ENCODE peak calls at places on chromosomes 16 and 17, in ten cellular contexts. X is A549, W is Caco-2, K is AG10803, A is epithelial cell of proximal tubule, C is body of pancreas, P is endodermal cell, J is neural progenitor cell, H is uterus, G is fibroblast of mammary gland. E is an unnamed sample.

GRCh38 chr16:55915116-55915827 is 40.1 kb upstream of the CES5A start:
- DNase-seq in X (no peak), W (no peak), K (no peak), A (no peak), C (no peak), P (no peak), J (peak), H (no peak), G (no peak), E (no peak)

GRCh38 chr17:49454050-49454449 is 39.4 kb upstream of the PHB1 start:
- DNase-seq in X (peak), W (no peak), K (peak), A (no peak), C (peak), P (no peak), J (peak), H (no peak), G (no peak), E (no peak)

GRCh38 chr16:85556456-85557082 is 56.6 kb upstream of the GSE1 start:
- DNase-seq in X (peak), W (peak), K (no peak), A (no peak), C (peak), P (peak), J (peak), H (peak), G (no peak), E (peak)

GRCh38 chr17:79077587-79077986 is 3.0 kb downstream of the ENGASE start:
- DNase-seq in X (no peak), W (no peak), K (no peak), A (no peak), C (no peak), P (peak), J (no peak), H (no peak), G (no peak), E (no peak)

GRCh38 chr17:79214940-79215604 is 140.4 kb downstream of the ENGASE start:
- DNase-seq in X (no peak), W (no peak), K (no peak), A (no peak), C (no peak), P (peak), J (no peak), H (no peak), G (no peak), E (no peak)

GRCh38 chr17:17043668-17044226 is 1.5 kb downstream of the MPRIP start:
- DNase-seq in X (peak), W (no peak), K (no peak), A (no peak), C (peak), P (peak), J (peak), H (no peak), G (peak), E (no peak)

GRCh38 chr17:64385187-64386083 is 5.2 kb downstream of the PECAM1 start:
- DNase-seq in X (peak), W (no peak), K (peak), A (peak), C (peak), P (no peak), J (no peak), H (peak), G (peak), E (no peak)

GRCh38 chr17:1398900-1399299 is 1.1 kb downstream of the YWHAE start:
- DNase-seq in X (peak), W (no peak), K (peak), A (no peak), C (peak), P (no peak), J (peak), H (no peak), G (peak), E (peak)

GRCh38 chr17:19728114-19728495 is 11.7 kb upstream of the SLC47A2 start:
- DNase-seq in X (peak), W (no peak), K (peak), A (no peak), C (peak), P (peak), J (no peak), H (peak), G (peak), E (no peak)

GRCh38 chr16:67517661-67518423 is 10.8 kb upstream of the RIPOR1 start:
- DNase-seq in X (no peak), W (no peak), K (no peak), A (no peak), C (no peak), P (no peak), J (no peak), H (no peak), G (no peak), E (no peak)

GRCh38 chr16:29988346-29989075 is 6.9 kb downstream of the HIRIP3 start:
- DNase-seq in X (no peak), W (no peak), K (no peak), A (no peak), C (no peak), P (no peak), J (no peak), H (no peak), G (no peak), E (no peak)

GRCh38 chr17:8173056-8173870 is 2.9 kb downstream of the TMEM107 start:
- DNase-seq in X (peak), W (peak), K (peak), A (peak), C (peak), P (peak), J (peak), H (peak), G (peak), E (peak)

GRCh38 chr17:79658811-79659207 is 48.0 kb upstream of the RBFOX3 start:
- DNase-seq in X (peak), W (peak), K (peak), A (no peak), C (peak), P (peak), J (peak), H (peak), G (peak), E (peak)

GRCh38 chr16:81552743-81553079 is 108.1 kb downstream of the CMIP start:
- DNase-seq in X (no peak), W (no peak), K (no peak), A (no peak), C (no peak), P (no peak), J (no peak), H (no peak), G (no peak), E (no peak)

GRCh38 chr16:4373909-4374742 is 2.5 kb downstream of the VASN start:
- DNase-seq in X (peak), W (peak), K (peak), A (no peak), C (peak), P (peak), J (peak), H (peak), G (peak), E (peak)

GRCh38 chr17:28725166-28725659 is 820 bp downstream of the TLCD1 start:
- DNase-seq in X (peak), W (peak), K (peak), A (no peak), C (no peak), P (no peak), J (no peak), H (no peak), G (peak), E (no peak)

GRCh38 chr17:78241277-78242023 is 10.0 kb downstream of the TMEM235 start:
- DNase-seq in X (peak), W (peak), K (peak), A (no peak), C (no peak), P (peak), J (no peak), H (no peak), G (peak), E (no peak)

GRCh38 chr17:56292010-56292409 is 138.7 kb downstream of the ANKFN1 start:
- DNase-seq in X (no peak), W (no peak), K (peak), A (no peak), C (no peak), P (no peak), J (no peak), H (no peak), G (peak), E (no peak)

GRCh38 chr16:5504028-5504758 is 406.6 kb upstream of the EEF2KMT start:
- DNase-seq in X (no peak), W (no peak), K (no peak), A (no peak), C (no peak), P (no peak), J (no peak), H (no peak), G (no peak), E (no peak)

GRCh38 chr16:89899879-89900481 is 18.7 kb upstream of the MC1R start:
- DNase-seq in X (no peak), W (no peak), K (no peak), A (no peak), C (no peak), P (no peak), J (no peak), H (no peak), G (no peak), E (no peak)

GRCh38 chr17:58504826-58505351 is 9.5 kb downstream of the MTMR4 start:
- DNase-seq in X (no peak), W (no peak), K (no peak), A (no peak), C (no peak), P (peak), J (no peak), H (no peak), G (no peak), E (no peak)

GRCh38 chr16:28202147-28202746 is 9.5 kb downstream of the XPO6 start:
- DNase-seq in X (peak), W (no peak), K (no peak), A (no peak), C (no peak), P (peak), J (no peak), H (no peak), G (no peak), E (no peak)

GRCh38 chr17:38417210-38417951 is 10.9 kb upstream of the ARHGAP23 start:
- DNase-seq in X (no peak), W (no peak), K (no peak), A (no peak), C (no peak), P (peak), J (no peak), H (no peak), G (no peak), E (no peak)

GRCh38 chr16:86595983-86596605 is 17.7 kb downstream of the FOXL1 start:
- DNase-seq in X (no peak), W (no peak), K (no peak), A (no peak), C (no peak), P (no peak), J (no peak), H (no peak), G (no peak), E (no peak)

GRCh38 chr17:50244771-50245170 is 29.5 kb upstream of the TMEM92 start:
- DNase-seq in X (no peak), W (no peak), K (no peak), A (no peak), C (no peak), P (no peak), J (no peak), H (no peak), G (no peak), E (no peak)

GRCh38 chr17:79188048-79188447 is 113.4 kb downstream of the ENGASE start:
- DNase-seq in X (peak), W (peak), K (no peak), A (no peak), C (peak), P (peak), J (peak), H (no peak), G (no peak), E (peak)

GRCh38 chr17:77610980-77611641 is 347.4 kb upstream of the TNRC6C start:
- DNase-seq in X (no peak), W (no peak), K (peak), A (no peak), C (no peak), P (no peak), J (no peak), H (no peak), G (peak), E (no peak)

GRCh38 chr17:34892864-34893263 is 68.4 kb downstream of the CCT6B start:
- DNase-seq in X (peak), W (peak), K (no peak), A (no peak), C (no peak), P (peak), J (peak), H (no peak), G (no peak), E (peak)

GRCh38 chr17:9677411-9677810 is 32.1 kb downstream of the USP43 start:
- DNase-seq in X (no peak), W (no peak), K (no peak), A (no peak), C (no peak), P (peak), J (no peak), H (no peak), G (no peak), E (no peak)

GRCh38 chr17:74815671-74816370 is 39.7 kb upstream of the NAT9 start:
- DNase-seq in X (no peak), W (peak), K (no peak), A (no peak), C (no peak), P (peak), J (peak), H (no peak), G (no peak), E (peak)

GRCh38 chr17:74812109-74812864 is 36.1 kb upstream of the NAT9 start:
- DNase-seq in X (no peak), W (no peak), K (no peak), A (no peak), C (no peak), P (no peak), J (peak), H (no peak), G (no peak), E (no peak)

GRCh38 chr17:74815067-74815466 is 38.9 kb upstream of the NAT9 start:
- DNase-seq in X (no peak), W (no peak), K (no peak), A (no peak), C (no peak), P (no peak), J (no peak), H (no peak), G (no peak), E (no peak)

GRCh38 chr17:74813793-74814192 is 37.6 kb upstream of the NAT9 start:
- DNase-seq in X (no peak), W (no peak), K (no peak), A (no peak), C (no peak), P (no peak), J (no peak), H (no peak), G (no peak), E (no peak)

DNA sequence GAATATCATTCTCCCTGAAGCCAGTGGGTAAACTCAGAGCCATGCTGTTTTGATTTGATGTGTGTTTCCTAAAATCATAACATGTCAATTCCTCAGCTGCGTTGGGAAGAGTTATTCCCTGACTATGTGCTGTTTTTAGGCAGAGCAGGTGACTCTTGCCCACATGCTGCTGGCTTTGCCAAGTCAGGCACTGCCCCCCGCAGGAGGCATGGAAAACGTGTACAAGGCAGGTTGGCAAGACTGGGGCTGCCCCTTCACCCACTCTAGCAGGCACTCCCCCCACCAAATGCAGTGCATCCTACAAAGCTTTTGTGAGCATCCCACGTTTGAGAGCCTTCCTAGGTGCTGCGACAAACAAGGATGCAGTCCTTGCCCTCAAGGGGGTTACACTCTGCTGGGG is 38.3 kb upstream of the NAT9 start:
- DNase-seq in X (no peak), W (no peak), K (no peak), A (no peak), C (no peak), P (no peak), J (no peak), H (no peak), G (no peak), E (no peak)
- TF ChIP-seq CTCF in X (no peak), W (no peak), K (no peak), A (peak), C (no peak), P (no peak), J (no peak), H (no peak), G (no peak), E (no peak)

DNA sequence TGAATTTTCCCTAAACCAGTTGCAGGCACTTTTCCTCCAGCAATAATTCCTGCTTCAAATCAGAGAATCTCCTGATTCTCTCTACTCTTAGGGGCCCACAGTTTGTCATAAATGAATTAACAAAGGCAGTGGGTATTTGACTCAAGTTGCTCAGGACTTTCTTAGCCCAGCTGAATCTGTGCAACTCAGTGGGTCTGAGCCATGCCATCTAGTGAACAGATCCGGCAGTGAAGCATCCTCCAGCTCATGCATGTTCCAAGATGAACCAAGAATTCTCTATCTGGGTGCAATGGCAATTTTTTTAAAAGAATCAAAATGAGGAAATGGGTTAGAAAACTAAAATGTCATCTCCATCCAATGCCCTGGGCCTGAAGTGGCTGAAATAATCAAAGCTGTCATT is 575.2 kb upstream of the CDH11 start:
- DNase-seq in X (no peak), W (no peak), K (no peak), A (no peak), C (no peak), P (no peak), J (peak), H (no peak), G (peak), E (no peak)
- TF ChIP-seq CTCF in X (no peak), W (peak), K (peak), A (no peak), C (no peak), P (peak), J (peak), H (no peak), G (peak), E (no peak)

GRCh38 chr16:13906426-13907089 is 13.4 kb upstream of the ERCC4 start:
- DNase-seq in X (peak), W (no peak), K (no peak), A (no peak), C (no peak), P (no peak), J (no peak), H (no peak), G (peak), E (no peak)

GRCh38 chr16:13904179-13904691 is 15.7 kb upstream of the ERCC4 start:
- DNase-seq in X (no peak), W (no peak), K (no peak), A (no peak), C (no peak), P (no peak), J (no peak), H (no peak), G (no peak), E (no peak)

GRCh38 chr16:13909872-13910303 is 10.1 kb upstream of the ERCC4 start:
- DNase-seq in X (peak), W (peak), K (peak), A (no peak), C (peak), P (no peak), J (no peak), H (no peak), G (peak), E (no peak)

GRCh38 chr16:13909069-13909468 is 10.9 kb upstream of the ERCC4 start:
- DNase-seq in X (no peak), W (no peak), K (no peak), A (no peak), C (no peak), P (no peak), J (no peak), H (no peak), G (no peak), E (no peak)

DNA sequence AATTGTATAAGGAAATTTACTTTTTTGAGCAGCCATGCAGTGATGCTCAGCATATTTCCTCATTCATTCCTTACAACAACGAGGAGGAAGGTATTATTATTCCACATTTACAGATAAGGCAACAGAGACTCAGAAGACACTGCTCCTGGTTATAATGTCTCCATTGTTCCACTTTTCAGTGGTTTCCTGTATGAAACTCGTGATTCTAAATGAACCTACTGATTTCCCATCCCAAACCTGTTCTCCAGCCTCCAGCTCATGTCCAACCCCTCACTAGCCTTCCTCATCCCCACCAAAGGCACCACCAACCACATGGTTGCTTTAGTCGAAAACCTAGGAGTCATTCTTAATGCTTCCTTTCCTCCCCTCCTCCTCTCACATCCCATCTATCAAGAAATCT is 12.5 kb upstream of the ERCC4 start:
- DNase-seq in X (no peak), W (no peak), K (no peak), A (no peak), C (no peak), P (no peak), J (no peak), H (no peak), G (no peak), E (no peak)
- TF ChIP-seq CTCF in X (no peak), W (no peak), K (no peak), A (no peak), C (no peak), P (no peak), J (no peak), H (no peak), G (no peak), E (no peak)

GRCh38 chr16:496097-496886 is 31.2 kb upstream of the CAPN15 start:
- DNase-seq in X (no peak), W (no peak), K (no peak), A (no peak), C (no peak), P (no peak), J (no peak), H (no peak), G (no peak), E (peak)

GRCh38 chr16:491225-491919 is 36.1 kb upstream of the CAPN15 start:
- DNase-seq in X (no peak), W (no peak), K (no peak), A (no peak), C (no peak), P (peak), J (no peak), H (no peak), G (no peak), E (no peak)

GRCh38 chr16:497258-497657 is 30.3 kb upstream of the CAPN15 start:
- DNase-seq in X (no peak), W (no peak), K (no peak), A (no peak), C (no peak), P (no peak), J (no peak), H (no peak), G (no peak), E (no peak)

GRCh38 chr16:492211-492875 is 35.2 kb upstream of the CAPN15 start:
- DNase-seq in X (no peak), W (no peak), K (no peak), A (no peak), C (no peak), P (peak), J (peak), H (no peak), G (no peak), E (no peak)

DNA sequence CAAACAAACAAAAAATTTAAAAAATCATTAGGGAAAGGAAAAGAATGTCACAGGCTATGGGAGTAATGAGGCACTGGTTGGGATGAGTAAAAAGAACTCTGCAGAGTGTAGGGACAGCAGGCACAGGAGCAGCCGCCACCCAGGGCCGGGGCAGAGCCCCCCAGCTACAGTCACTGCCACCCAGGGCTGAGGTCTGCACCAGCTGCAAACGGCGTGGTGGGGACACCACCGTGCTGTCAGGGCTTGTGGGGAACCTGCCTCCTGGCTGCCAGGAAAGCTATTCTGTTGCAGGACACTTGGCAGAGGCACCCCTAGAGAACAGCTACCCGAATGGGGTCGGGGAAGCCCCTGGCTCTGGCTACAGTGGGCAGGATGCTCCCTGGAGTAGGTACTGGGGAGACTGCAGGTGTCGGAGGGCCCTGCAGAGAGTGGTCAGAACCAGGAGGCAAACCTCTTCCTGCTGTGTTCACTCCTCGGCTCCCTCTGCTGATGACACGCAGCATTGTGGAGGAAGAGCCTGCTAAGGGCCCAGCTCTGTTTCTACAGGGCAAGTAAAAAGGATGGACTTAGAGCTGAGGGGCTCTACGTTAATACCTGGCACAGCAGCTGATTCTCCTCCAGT is 32.3 kb upstream of the CAPN15 start:
- DNase-seq in X (peak), W (peak), K (peak), A (no peak), C (peak), P (peak), J (peak), H (no peak), G (peak), E (peak)
- TF ChIP-seq CTCF in X (peak), W (peak), K (peak), A (peak), C (peak), P (peak), J (peak), H (peak), G (peak), E (no peak)